ENCODE peak calls at places on chromosomes 16 and 17, in seven cellular contexts. U is dorsolateral prefrontal cortex, X is GM10248, G is endodermal cell, Z is endothelial cell, C is H9, S is Caco-2. P is an unnamed sample.

GRCh38 chr16:48892884-48893283 is 282.9 kb upstream of the N4BP1 start:
- DNase-seq in U (no peak), X (no peak), G (no peak), Z (no peak), C (no peak), S (no peak), P (no peak)

GRCh38 chr17:7851438-7852261 is 3.2 kb upstream of the TMEM88 start:
- DNase-seq in U (peak; percentile 93), X (peak; percentile 91), G (peak; percentile 99), Z (peak; percentile 94), C (peak; percentile 98), S (no peak), P (peak; percentile 89)

GRCh38 chr16:82072313-82072712 is 37.3 kb downstream of the HSD17B2 start:
- DNase-seq in U (no peak), X (no peak), G (no peak), Z (no peak), C (no peak), S (no peak), P (no peak)

GRCh38 chr17:66909811-66910210 is 54.7 kb upstream of the CACNG4 start:
- DNase-seq in U (no peak), X (no peak), G (no peak), Z (no peak), C (no peak), S (no peak), P (no peak)

GRCh38 chr16:14180431-14181059 is 109.4 kb downstream of the MRTFB start:
- DNase-seq in U (no peak), X (no peak), G (peak; percentile 57), Z (no peak), C (peak; percentile 49), S (no peak), P (no peak)

GRCh38 chr17:51425793-51426192 is 165.4 kb downstream of the UTP18 start:
- DNase-seq in U (no peak), X (no peak), G (no peak), Z (no peak), C (no peak), S (no peak), P (no peak)

GRCh38 chr16:80347900-80348299 is 192.9 kb upstream of the DYNLRB2 start:
- DNase-seq in U (peak; percentile 44), X (no peak), G (peak; percentile 29), Z (no peak), C (no peak), S (peak; percentile 49), P (no peak)

GRCh38 chr16:414395-415169 is 10.9 kb upstream of the RAB11FIP3 start:
- DNase-seq in U (no peak), X (peak; percentile 6), G (peak; percentile 44), Z (no peak), C (no peak), S (no peak), P (no peak)

GRCh38 chr16:5065813-5066212 is at the start of gene C16orf89:
- DNase-seq in U (no peak), X (no peak), G (no peak), Z (no peak), C (no peak), S (no peak), P (peak; percentile 40)

GRCh38 chr17:40564883-40565744 is at the start of gene CCR7:
- DNase-seq in U (no peak), X (peak; percentile 65), G (peak; percentile 76), Z (no peak), C (peak; percentile 38), S (no peak), P (no peak)

GRCh38 chr16:53220585-53220984 is 165.8 kb downstream of the CHD9 start:
- DNase-seq in U (no peak), X (no peak), G (peak; percentile 46), Z (no peak), C (no peak), S (no peak), P (peak; percentile 45)

GRCh38 chr17:34133350-34133749 is 121.7 kb upstream of the CCL2 start:
- DNase-seq in U (no peak), X (no peak), G (peak; percentile 43), Z (no peak), C (no peak), S (no peak), P (no peak)

GRCh38 chr17:10730956-10731879 is 1.4 kb upstream of the TMEM220 start:
- DNase-seq in U (no peak), X (no peak), G (peak; percentile 64), Z (no peak), C (peak; percentile 40), S (no peak), P (no peak)

GRCh38 chr16:54932737-54933254 is 2.1 kb downstream of the IRX5 start:
- DNase-seq in U (no peak), X (no peak), G (peak; percentile 83), Z (peak; percentile 41), C (peak; percentile 58), S (no peak), P (no peak)

GRCh38 chr17:78019367-78019975 is 61.0 kb downstream of the TNRC6C start:
- DNase-seq in U (no peak), X (no peak), G (no peak), Z (no peak), C (no peak), S (no peak), P (no peak)

DNA sequence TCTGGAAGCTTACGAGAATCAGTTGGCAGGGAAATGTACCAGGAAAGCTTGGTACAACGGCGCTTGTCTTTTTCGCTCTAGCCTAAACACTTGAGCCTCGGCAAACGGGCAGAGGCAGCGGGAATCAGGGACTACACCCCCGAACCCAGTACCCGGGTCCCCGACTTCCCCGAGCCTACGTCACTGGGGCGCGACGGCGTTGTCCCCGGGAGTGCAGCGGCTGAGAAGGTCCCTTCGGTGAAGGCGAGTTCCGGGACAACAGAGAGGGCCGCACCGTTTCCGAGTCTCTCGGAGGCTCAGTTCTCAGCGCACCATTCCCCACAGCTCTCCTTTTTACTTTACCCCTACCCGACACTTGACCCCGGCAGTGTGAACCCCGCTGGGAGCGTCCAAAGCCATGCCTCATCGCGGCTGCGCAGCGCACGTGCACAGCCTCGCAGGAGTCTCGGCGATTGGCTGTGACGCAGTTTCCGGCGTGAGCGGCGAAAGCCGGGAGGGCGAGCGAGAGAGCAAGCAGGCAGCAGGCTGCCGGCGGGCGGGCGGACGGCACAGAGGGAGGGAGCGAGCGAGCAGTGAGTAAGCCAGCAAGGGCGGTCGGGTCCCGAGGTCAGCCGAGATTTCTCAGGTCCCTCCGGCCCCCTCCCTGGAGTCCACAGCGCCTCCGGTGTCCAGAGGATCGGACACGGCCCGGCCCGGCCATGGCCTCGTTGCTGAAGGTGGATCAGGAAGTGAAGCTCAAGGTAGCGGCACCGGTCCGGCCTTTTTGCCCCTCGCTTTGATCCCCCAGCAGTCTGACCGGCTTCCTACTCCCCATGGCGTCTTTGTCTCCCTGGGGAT is at the start of gene PSME3:
- DNase-seq in U (peak; percentile 95), X (peak; percentile 94), G (peak; percentile 99), Z (peak; percentile 87), C (peak; percentile 96), S (peak; percentile 91), P (peak; percentile 91)
- TF ChIP-seq CTCF in U (no peak), X (no peak), G (peak; percentile 16), Z (no peak), C (no peak), S (no peak), P (no peak)

GRCh38 chr16:3115011-3115410 is 2.6 kb downstream of the ZNF205 start:
- DNase-seq in U (no peak), X (no peak), G (peak; percentile 47), Z (no peak), C (no peak), S (no peak), P (no peak)

GRCh38 chr16:3113765-3114479 is 1.5 kb downstream of the ZNF205 start:
- DNase-seq in U (no peak), X (no peak), G (no peak), Z (no peak), C (no peak), S (no peak), P (no peak)

GRCh38 chr16:3118204-3118790 is 5.9 kb downstream of the ZNF205 start:
- DNase-seq in U (no peak), X (no peak), G (no peak), Z (no peak), C (no peak), S (no peak), P (no peak)

GRCh38 chr16:3112881-3113574 is 642 bp downstream of the ZNF205 start:
- DNase-seq in U (no peak), X (no peak), G (no peak), Z (no peak), C (no peak), S (no peak), P (no peak)

GRCh38 chr16:3115561-3115960 is 3.2 kb downstream of the ZNF205 start:
- DNase-seq in U (no peak), X (no peak), G (peak; percentile 81), Z (no peak), C (peak; percentile 86), S (no peak), P (no peak)
- TF ChIP-seq CTCF in U (no peak), X (no peak), G (peak; percentile 55), Z (peak; percentile 17), C (peak; percentile 51), S (no peak), P (no peak)

GRCh38 chr17:4895676-4896331 is 3.5 kb upstream of the C17orf107 start:
- DNase-seq in U (no peak), X (no peak), G (peak; percentile 92), Z (peak; percentile 53), C (peak; percentile 87), S (no peak), P (no peak)
- TF ChIP-seq CTCF in U (no peak), X (no peak), G (peak; percentile 66), Z (no peak), C (peak; percentile 60), S (no peak), P (peak; percentile 60)

GRCh38 chr17:29066053-29066452 is 23.1 kb downstream of the PIPOX start:
- DNase-seq in U (no peak), X (no peak), G (no peak), Z (no peak), C (no peak), S (no peak), P (no peak)

GRCh38 chr17:29061036-29061435 is 18.1 kb downstream of the PIPOX start:
- DNase-seq in U (no peak), X (no peak), G (no peak), Z (no peak), C (no peak), S (no peak), P (no peak)

GRCh38 chr17:29066603-29067002 is 23.7 kb downstream of the PIPOX start:
- DNase-seq in U (no peak), X (no peak), G (no peak), Z (no peak), C (no peak), S (no peak), P (no peak)

GRCh38 chr17:29062215-29062614 is 19.3 kb downstream of the PIPOX start:
- DNase-seq in U (no peak), X (no peak), G (no peak), Z (no peak), C (no peak), S (no peak), P (no peak)

DNA sequence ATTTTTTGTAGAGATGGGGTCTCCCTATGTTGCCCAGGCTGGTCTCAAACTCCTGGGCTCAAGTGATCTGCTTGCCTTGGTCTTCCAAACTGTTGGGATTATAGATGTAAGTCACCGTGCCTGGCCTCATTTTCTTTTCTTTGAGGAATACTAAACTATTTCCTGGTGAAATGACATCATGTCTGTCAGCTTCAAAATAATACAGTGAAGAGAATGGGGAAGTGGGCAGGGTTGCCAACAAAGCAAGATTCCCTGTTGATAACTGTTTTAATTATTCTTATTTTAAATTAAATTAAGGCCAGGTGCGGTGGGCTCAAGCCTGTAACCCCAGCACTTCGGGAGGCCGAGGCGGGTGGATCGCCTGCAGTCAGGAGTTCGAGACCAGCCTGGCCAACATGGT is 21.1 kb downstream of the PIPOX start:
- DNase-seq in U (no peak), X (no peak), G (no peak), Z (no peak), C (no peak), S (no peak), P (no peak)
- TF ChIP-seq CTCF in U (no peak), X (no peak), G (no peak), Z (no peak), C (no peak), S (no peak), P (no peak)